ENCODE peak calls at places on chromosomes 7 and 10, in five cellular contexts. G is GM23338; U is CD8-positive, alpha-beta T cell; F is Calu3; V is CD4-positive, alpha-beta T cell. D is an unnamed sample.
A peak's percentile ranks its signal among the peaks of the same experiment; 100 is the strongest.

GRCh38 chr7:83161186-83161585 is 1.5 kb downstream of the PCLO start:
- DNase-seq in G (peak; percentile 49), U (no peak), F (no peak), V (no peak), D (no peak)

GRCh38 chr7:25028370-25028971 is 48.5 kb upstream of the OSBPL3 start:
- DNase-seq in G (no peak), U (no peak), F (peak; percentile 68), V (no peak), D (no peak)

GRCh38 chr10:132847856-132848255 is 61.9 kb upstream of the NKX6-2 start:
- DNase-seq in G (no peak), U (no peak), F (no peak), V (no peak), D (no peak)

GRCh38 chr7:11858026-11858425 is 26.0 kb upstream of the THSD7A start:
- DNase-seq in G (no peak), U (no peak), F (no peak), V (no peak), D (no peak)

GRCh38 chr10:132500781-132501415 is 36.7 kb upstream of the INPP5A start:
- DNase-seq in G (no peak), U (no peak), F (no peak), V (no peak), D (no peak)

GRCh38 chr7:158849553-158850389 is 6.6 kb upstream of the DYNC2I1 start:
- DNase-seq in G (no peak), U (no peak), F (no peak), V (no peak), D (no peak)

GRCh38 chr7:24923172-24923865 is 56.7 kb downstream of the OSBPL3 start:
- DNase-seq in G (no peak), U (no peak), F (no peak), V (no peak), D (no peak)

GRCh38 chr7:46015107-46015868 is 94.2 kb upstream of the IGFBP3 start:
- DNase-seq in G (peak; percentile 92), U (no peak), F (no peak), V (no peak), D (no peak)

GRCh38 chr7:17139081-17139480 is 159.4 kb upstream of the AHR start:
- DNase-seq in G (no peak), U (no peak), F (peak; percentile 43), V (no peak), D (no peak)

GRCh38 chr10:71661060-71661622 is 58.4 kb downstream of the C10orf105 start:
- DNase-seq in G (peak; percentile 52), U (no peak), F (no peak), V (no peak), D (no peak)

GRCh38 chr7:22653981-22654380 is 73.0 kb upstream of the IL6 start:
- DNase-seq in G (no peak), U (no peak), F (no peak), V (no peak), D (no peak)

GRCh38 chr7:4556868-4557620 is 125.1 kb upstream of the FOXK1 start:
- DNase-seq in G (no peak), U (no peak), F (no peak), V (no peak), D (no peak)

GRCh38 chr10:65358565-65358964 is 1567.3 kb upstream of the LRRTM3 start:
- DNase-seq in G (peak; percentile 65), U (no peak), F (peak; percentile 46), V (no peak), D (no peak)

GRCh38 chr10:81200801-81201200 is 663.1 kb downstream of the SH2D4B start:
- DNase-seq in G (no peak), U (no peak), F (no peak), V (no peak), D (no peak)

GRCh38 chr10:35639021-35639521 is 3.0 kb downstream of the FZD8 start:
- DNase-seq in G (peak; percentile 90), U (no peak), F (no peak), V (no peak), D (no peak)

GRCh38 chr10:5905854-5906507 is 15.9 kb downstream of the FBH1 start:
- DNase-seq in G (no peak), U (no peak), F (no peak), V (no peak), D (no peak)

GRCh38 chr7:116357776-116358670 is 141.5 kb upstream of the CAV2 start:
- DNase-seq in G (no peak), U (no peak), F (no peak), V (no peak), D (no peak)

DNA sequence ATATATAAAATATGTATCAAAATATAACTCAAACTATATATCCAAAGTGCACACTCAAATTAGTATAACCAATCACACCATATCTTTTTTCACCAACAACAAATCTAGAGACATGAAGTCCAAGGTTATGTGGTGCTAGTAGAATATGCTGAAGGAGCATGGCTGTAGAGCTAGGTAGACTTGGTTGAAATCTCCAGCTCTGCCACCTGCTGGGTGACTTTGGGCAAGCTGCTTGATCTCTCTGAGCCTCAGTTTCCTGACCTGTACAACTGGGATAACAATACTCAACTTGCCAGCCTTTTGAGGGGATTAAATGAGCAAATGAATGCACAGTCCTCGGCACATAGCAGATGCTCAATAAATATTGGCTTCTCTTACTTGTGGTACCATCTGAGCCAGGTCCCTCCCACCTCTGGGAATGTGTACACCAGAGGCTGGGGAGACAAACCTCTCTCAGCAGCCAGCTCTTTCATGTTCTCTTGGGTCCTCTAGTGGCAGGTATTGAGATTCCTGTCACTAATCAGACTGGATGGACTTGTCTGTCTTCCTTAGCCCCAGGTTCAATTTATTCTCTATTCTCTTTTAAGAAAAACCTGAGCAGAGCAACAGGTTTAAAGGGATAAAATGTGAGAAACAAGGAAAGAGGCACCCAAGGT is 94.3 kb upstream of the PDE1C start:
- DNase-seq in G (peak; percentile 75), U (no peak), F (peak; percentile 79), V (no peak), D (no peak)
- TF ChIP-seq CTCF in G (peak; percentile 74), U (no peak), F (peak; percentile 92), V (no peak), D (peak; percentile 14)

DNA sequence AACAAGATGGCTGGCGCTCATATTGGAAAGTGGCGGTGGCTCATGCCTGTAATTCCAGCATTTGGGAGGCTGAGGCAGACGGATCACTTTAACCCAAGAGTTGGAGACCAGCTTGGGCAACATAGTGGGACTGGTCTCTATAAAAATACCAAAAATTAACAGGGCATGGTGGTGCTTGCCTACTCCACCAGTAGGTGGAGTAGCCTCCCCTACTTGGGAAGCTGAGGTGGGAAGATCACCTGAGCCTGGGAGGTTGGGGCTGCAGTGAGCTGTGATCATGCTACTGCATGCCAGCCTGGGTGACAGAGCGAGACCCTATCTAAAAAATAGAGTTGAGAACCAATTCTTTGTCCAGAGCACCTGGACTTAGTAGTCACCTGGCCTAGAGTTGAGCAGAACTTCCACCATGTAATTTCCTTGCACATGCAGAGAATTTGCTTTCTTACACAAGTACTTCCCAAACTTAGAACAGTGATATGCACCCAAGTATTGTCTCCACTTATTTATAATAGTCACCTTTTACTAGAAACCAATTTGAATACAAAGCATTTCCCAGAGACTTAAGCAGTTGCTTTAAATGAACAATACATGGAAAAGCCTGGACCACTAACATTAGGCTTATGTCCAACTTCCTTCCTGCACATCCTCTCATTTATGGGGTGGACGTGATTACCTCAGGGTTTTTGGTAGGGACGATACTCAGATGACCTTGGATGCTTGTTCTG is 15.9 kb downstream of the LAMB4 start:
- DNase-seq in G (peak; percentile 81), U (no peak), F (peak; percentile 19), V (no peak), D (no peak)
- TF ChIP-seq CTCF in G (peak; percentile 79), U (peak; percentile 19), F (peak; percentile 58), V (peak; percentile 41), D (peak; percentile 44)

GRCh38 chr7:144063710-144064109 is 5.9 kb upstream of the OR2A25 start:
- DNase-seq in G (peak; percentile 85), U (no peak), F (no peak), V (no peak), D (no peak)
- TF ChIP-seq CTCF in G (peak; percentile 96), U (no peak), F (no peak), V (no peak), D (peak; percentile 55)

GRCh38 chr10:29966269-29966668 is 93.1 kb downstream of the JCAD start:
- DNase-seq in G (peak; percentile 33), U (no peak), F (no peak), V (no peak), D (no peak)

GRCh38 chr10:29969255-29970011 is 90.0 kb downstream of the JCAD start:
- DNase-seq in G (no peak), U (no peak), F (no peak), V (no peak), D (no peak)

GRCh38 chr10:29970576-29970975 is 88.8 kb downstream of the JCAD start:
- DNase-seq in G (no peak), U (no peak), F (no peak), V (no peak), D (no peak)

GRCh38 chr10:29970012-29970396 is 89.4 kb downstream of the JCAD start:
- DNase-seq in G (no peak), U (no peak), F (no peak), V (no peak), D (no peak)

GRCh38 chr10:29968556-29968955 is 90.8 kb downstream of the JCAD start:
- DNase-seq in G (no peak), U (no peak), F (no peak), V (no peak), D (no peak)
- TF ChIP-seq CTCF in G (no peak), U (no peak), F (no peak), V (no peak), D (no peak)

D was measured in mesothelial cell of epicardium.